ENCODE peak calls at places on chromosomes 3 and 15, in seven cellular contexts. W is AG20443; M is activated T-helper 1 cell treated with Interleukin-2 at 50 U/mL for 16 hours; D is GDM1; G is stimulated activated CD8-positive, alpha-beta memory T cell treated with anti-CD3 and anti-CD28 coated beads, Interleukin-15, amount 100 ng/mL, for 48 hours; U is posterior cingulate gyrus; T is glomerular endothelial cell. K is an unnamed sample.
A peak's percentile ranks its signal among the peaks of the same experiment; 100 is the strongest.

GRCh38 chr3:157175678-157176077 is 15.7 kb upstream of the CCNL1 start:
- DNase-seq in W (peak; percentile 46), G (no peak), T (no peak), D (no peak), M (no peak), U (no peak), K (no peak)

GRCh38 chr3:23751485-23751811 is 54.3 kb upstream of the UBE2E1 start:
- DNase-seq in M (no peak), U (no peak), D (no peak), W (no peak), T (no peak), G (no peak), K (no peak)

GRCh38 chr3:177306252-177306651 is 109.0 kb upstream of the TBL1XR1 start:
- DNase-seq in G (no peak), U (no peak), W (no peak), T (no peak), M (no peak), D (no peak), K (no peak)

GRCh38 chr15:31145271-31145911 is 43.9 kb upstream of the TRPM1 start:
- DNase-seq in G (no peak), W (peak; percentile 5), T (no peak), M (no peak), U (no peak), D (no peak), K (no peak)

GRCh38 chr3:62872318-62872717 is 2.9 kb downstream of the CADPS start:
- DNase-seq in G (no peak), D (no peak), U (no peak), T (no peak), W (no peak), M (no peak), K (no peak)

GRCh38 chr15:65612616-65612946 is 1.6 kb upstream of the INTS14 start:
- DNase-seq in D (no peak), W (no peak), G (no peak), M (no peak), U (no peak), T (no peak), K (no peak)

GRCh38 chr3:148681080-148681479 is 16.6 kb upstream of the AGTR1 start:
- DNase-seq in M (no peak), D (no peak), W (no peak), G (no peak), U (no peak), T (no peak), K (no peak)

GRCh38 chr3:186506846-186507245 is 37.3 kb downstream of the CRYGS start:
- DNase-seq in U (no peak), D (no peak), T (no peak), G (no peak), W (no peak), M (no peak), K (no peak)

GRCh38 chr15:91302588-91303439 is 202.8 kb downstream of the SV2B start:
- DNase-seq in G (no peak), T (peak; percentile 27), M (no peak), W (peak; percentile 83), D (peak; percentile 58), U (no peak), K (no peak)

GRCh38 chr3:196280689-196281463 is 6.7 kb downstream of the PCYT1A start:
- DNase-seq in T (no peak), D (no peak), M (no peak), G (peak; percentile 15), W (no peak), U (no peak), K (no peak)

GRCh38 chr15:52653451-52653964 is 25.7 kb downstream of the ATOSA start:
- DNase-seq in W (peak; percentile 20), G (no peak), M (no peak), U (no peak), T (no peak), D (no peak), K (no peak)

GRCh38 chr15:52317022-52317421 is 21.4 kb upstream of the MYO5C start:
- DNase-seq in U (no peak), M (no peak), T (no peak), W (no peak), D (no peak), G (no peak), K (no peak)

GRCh38 chr3:177640319-177640997 is 443.2 kb upstream of the TBL1XR1 start:
- DNase-seq in D (no peak), T (no peak), W (no peak), U (no peak), G (no peak), M (no peak), K (no peak)

GRCh38 chr15:28109626-28110415 is 10.7 kb upstream of the OCA2 start:
- DNase-seq in M (no peak), D (no peak), T (no peak), U (no peak), G (no peak), W (no peak), K (no peak)

GRCh38 chr3:186264608-186265400 is 97.2 kb downstream of the DGKG start:
- DNase-seq in T (no peak), W (no peak), G (no peak), M (no peak), D (no peak), U (no peak), K (no peak)

GRCh38 chr3:112120485-112120836 is 12.6 kb downstream of the GCSAM start:
- DNase-seq in U (no peak), T (no peak), W (no peak), G (no peak), M (no peak), D (peak; percentile 34), K (no peak)

GRCh38 chr3:151037746-151038145 is 47.7 kb upstream of the MED12L start:
- DNase-seq in M (no peak), W (peak; percentile 97), U (no peak), D (no peak), T (peak; percentile 23), G (no peak), K (no peak)

K was measured in CD4-positive, alpha-beta T cell.